ENCODE peak calls at places on chromosomes 16 and 17, in seven cellular contexts. Y, Z, F, G, O, N and D are unnamed samples.
A peak's percentile ranks its signal among the peaks of the same experiment; 100 is the strongest.

GRCh38 chr17:68656666-68657065 is 55.5 kb upstream of the FAM20A start:
- DNase-seq in Y (no peak), Z (no peak), F (no peak), G (no peak), O (no peak), N (no peak), D (no peak)

GRCh38 chr17:40442392-40443195 is 656 bp upstream of the IGFBP4 start:
- DNase-seq in Y (peak; percentile 55), Z (peak; percentile 68), F (no peak), G (no peak), O (no peak), N (peak; percentile 75), D (no peak)

GRCh38 chr16:55710466-55710865 is 54.7 kb downstream of the SLC6A2 start:
- DNase-seq in Y (no peak), Z (no peak), F (no peak), G (peak; percentile 27), O (no peak), N (no peak), D (no peak)

GRCh38 chr16:71230122-71230845 is at the start of gene HYDIN:
- DNase-seq in Y (no peak), Z (peak; percentile 10), F (no peak), G (peak; percentile 91), O (no peak), N (peak; percentile 81), D (peak; percentile 32)

GRCh38 chr17:49093131-49093530 is 39.4 kb upstream of the B4GALNT2 start:
- DNase-seq in Y (no peak), Z (no peak), F (no peak), G (no peak), O (no peak), N (no peak), D (no peak)

GRCh38 chr16:35506018-35506897 is 2046.8 kb downstream of the TP53TG3F start:
- DNase-seq in Y (no peak), Z (no peak), F (no peak), G (no peak), O (no peak), N (no peak), D (no peak)

GRCh38 chr16:47036201-47036600 is 62.7 kb upstream of the DNAJA2 start:
- DNase-seq in Y (no peak), Z (no peak), F (no peak), G (no peak), O (no peak), N (no peak), D (no peak)

GRCh38 chr16:75246504-75247205 is 4.8 kb downstream of the BCAR1 start:
- DNase-seq in Y (no peak), Z (no peak), F (no peak), G (no peak), O (no peak), N (no peak), D (no peak)

GRCh38 chr17:732788-733720 is 658 bp downstream of the TLCD3A start:
- DNase-seq in Y (no peak), Z (peak; percentile 31), F (peak; percentile 52), G (no peak), O (peak; percentile 22), N (peak; percentile 77), D (no peak)

GRCh38 chr16:11310997-11311561 is 29.9 kb upstream of the PRM1 start:
- DNase-seq in Y (no peak), Z (no peak), F (peak; percentile 68), G (peak; percentile 18), O (peak; percentile 38), N (no peak), D (no peak)

GRCh38 chr16:25481636-25482035 is 210.1 kb upstream of the HS3ST4 start:
- DNase-seq in Y (no peak), Z (no peak), F (no peak), G (no peak), O (no peak), N (no peak), D (no peak)

GRCh38 chr16:19523559-19524355 is at the start of gene CCP110:
- DNase-seq in Y (peak; percentile 98), Z (peak; percentile 96), F (peak; percentile 93), G (peak; percentile 89), O (peak; percentile 86), N (peak; percentile 99), D (peak; percentile 85)

GRCh38 chr16:80285089-80285488 is 255.7 kb upstream of the DYNLRB2 start:
- DNase-seq in Y (no peak), Z (no peak), F (no peak), G (no peak), O (no peak), N (no peak), D (no peak)

GRCh38 chr17:19805006-19805405 is 56.9 kb upstream of the ALDH3A1 start:
- DNase-seq in Y (no peak), Z (no peak), F (no peak), G (no peak), O (no peak), N (no peak), D (no peak)

GRCh38 chr17:37816951-37817350 is 72.1 kb upstream of the HNF1B start:
- DNase-seq in Y (no peak), Z (no peak), F (no peak), G (no peak), O (no peak), N (no peak), D (no peak)

GRCh38 chr17:73718912-73719311 is 74.7 kb upstream of the SDK2 start:
- DNase-seq in Y (no peak), Z (no peak), F (no peak), G (no peak), O (no peak), N (no peak), D (no peak)

GRCh38 chr17:4852504-4853075 is 19.4 kb downstream of the MINK1 start:
- DNase-seq in Y (no peak), Z (no peak), F (no peak), G (no peak), O (no peak), N (no peak), D (peak; percentile 21)

DNA sequence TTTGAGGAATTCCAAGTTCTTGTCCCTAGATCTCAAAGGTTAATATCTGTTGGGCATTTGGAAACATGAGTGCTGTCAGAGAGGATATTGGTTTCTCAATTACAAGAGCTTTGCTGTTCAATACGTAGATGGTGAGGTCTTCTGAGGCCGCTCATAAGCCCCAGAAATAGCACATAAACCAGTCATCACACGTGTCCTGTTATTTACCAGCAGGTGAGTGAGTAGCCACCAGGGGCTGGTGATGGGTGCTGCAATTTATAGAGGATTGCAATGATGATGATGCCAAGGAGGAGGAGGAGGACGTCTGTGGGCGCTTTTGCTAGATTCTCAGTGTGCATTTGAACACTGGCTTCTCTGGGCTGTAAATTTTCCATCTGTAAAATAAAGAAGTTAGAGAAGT is 89.0 kb downstream of the SALL1 start:
- DNase-seq in Y (no peak), Z (no peak), F (no peak), G (no peak), O (no peak), N (no peak), D (no peak)
- TF ChIP-seq CTCF in Y (no peak), Z (no peak), F (no peak), G (no peak), O (no peak), N (no peak), D (no peak)

GRCh38 chr16:23069844-23070243 is 79.4 kb downstream of the USP31 start:
- DNase-seq in Y (no peak), Z (no peak), F (no peak), G (no peak), O (no peak), N (no peak), D (no peak)

GRCh38 chr16:23072084-23072599 is 77.1 kb downstream of the USP31 start:
- DNase-seq in Y (peak; percentile 32), Z (peak; percentile 90), F (no peak), G (no peak), O (no peak), N (peak; percentile 72), D (no peak)

GRCh38 chr16:23071202-23072083 is 77.8 kb downstream of the USP31 start:
- DNase-seq in Y (no peak), Z (no peak), F (no peak), G (no peak), O (no peak), N (no peak), D (no peak)

GRCh38 chr16:23074423-23074822 is 74.8 kb downstream of the USP31 start:
- DNase-seq in Y (no peak), Z (no peak), F (no peak), G (no peak), O (no peak), N (no peak), D (no peak)

DNA sequence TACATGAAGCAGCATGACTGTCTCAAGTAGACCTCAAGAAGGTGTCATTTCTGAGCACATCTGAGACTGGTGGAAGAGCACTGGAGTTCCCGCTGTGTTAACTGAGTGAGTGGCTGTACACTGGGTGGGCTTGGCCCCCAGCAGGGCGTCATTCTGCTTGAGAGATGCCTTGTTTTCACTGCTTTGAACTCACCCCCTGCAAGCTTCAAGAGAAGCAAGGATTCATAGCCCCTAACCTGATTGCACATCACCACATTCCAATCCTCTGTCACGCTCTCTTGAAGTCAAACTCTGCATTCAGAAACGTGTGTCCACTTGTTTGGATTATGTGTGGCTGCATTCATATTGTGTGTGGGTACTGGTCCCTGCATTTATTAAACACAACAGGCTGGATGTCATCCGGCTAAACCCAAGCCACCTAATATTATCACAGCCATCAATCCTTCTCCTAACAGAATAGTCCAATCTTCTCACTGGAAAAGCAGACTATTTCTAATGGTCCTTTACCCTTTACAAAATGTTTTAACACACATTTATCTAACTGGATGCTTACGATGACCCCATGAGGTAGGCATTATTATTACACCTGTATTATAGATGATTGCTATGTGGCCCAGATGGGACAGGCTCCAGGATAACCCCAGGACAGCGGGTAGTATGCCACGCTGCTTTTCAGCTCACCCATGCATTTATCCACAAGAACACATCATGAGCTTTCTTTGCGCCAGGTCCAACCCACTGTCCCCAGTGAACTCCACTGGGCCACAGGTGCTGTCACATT is 76.3 kb downstream of the USP31 start:
- DNase-seq in Y (no peak), Z (no peak), F (no peak), G (no peak), O (no peak), N (no peak), D (no peak)
- TF ChIP-seq CTCF in Y (no peak), Z (no peak), F (no peak), G (peak; percentile 18), O (no peak), N (no peak), D (no peak)

DNA sequence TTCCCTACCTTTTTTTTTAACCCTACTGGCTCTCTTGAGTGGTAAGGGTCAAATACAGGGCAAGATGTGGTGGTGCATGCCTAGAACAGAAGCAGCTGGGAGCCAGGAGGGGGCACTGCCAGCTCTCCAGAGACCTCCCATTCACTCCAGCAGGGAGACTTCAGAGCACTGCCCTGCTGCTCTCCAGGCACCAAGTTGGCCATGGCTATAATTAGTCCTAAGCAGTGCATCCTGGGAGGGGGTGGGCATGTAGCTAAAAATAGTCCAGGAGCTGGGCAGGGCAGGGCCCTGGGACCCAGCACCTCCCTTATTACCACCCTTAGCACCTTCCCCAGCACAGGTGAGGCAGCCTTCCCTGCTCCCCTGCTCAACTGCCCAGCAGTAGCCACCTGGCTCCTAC is 3.5 kb downstream of the CORO6 start:
- DNase-seq in Y (peak; percentile 24), Z (no peak), F (no peak), G (no peak), O (no peak), N (peak; percentile 43), D (no peak)
- TF ChIP-seq CTCF in Y (peak; percentile 21), Z (peak; percentile 47), F (peak; percentile 21), G (peak; percentile 14), O (no peak), N (no peak), D (no peak)

DNA sequence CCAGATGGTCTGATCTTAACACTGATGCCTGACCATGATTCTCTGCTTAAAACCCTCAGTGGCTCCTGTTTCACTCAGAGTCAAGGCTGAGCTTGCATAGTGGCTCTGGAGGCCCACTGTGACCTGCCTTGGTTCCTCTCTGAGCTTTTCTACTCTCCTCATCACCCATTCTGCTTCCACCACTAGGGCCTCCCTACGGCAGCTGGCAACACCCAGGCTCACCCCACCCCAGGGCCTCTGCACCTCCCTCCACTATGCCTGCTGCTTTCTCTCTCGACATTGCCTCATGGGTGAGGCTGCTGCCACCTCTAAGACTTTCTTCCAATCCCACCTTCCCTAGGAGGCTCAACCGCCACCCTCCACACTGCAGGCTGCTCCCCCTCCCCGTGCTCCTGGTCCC is 127.6 kb downstream of the IRX3 start:
- DNase-seq in Y (no peak), Z (no peak), F (no peak), G (no peak), O (no peak), N (no peak), D (no peak)
- TF ChIP-seq CTCF in Y (no peak), Z (no peak), F (no peak), G (no peak), O (no peak), N (no peak), D (no peak)